ENCODE peak calls at places on chromosomes 3 and 15, in seven cellular contexts. O, I, T, X, H, Q and W are unnamed samples.

GRCh38 chr3:69649120-69649519 is 90.1 kb upstream of the MITF start:
- DNase-seq in O (peak; percentile 24), I (no peak), T (no peak), X (no peak), H (no peak), Q (no peak), W (peak; percentile 54)

GRCh38 chr15:79994651-79995050 is 23.7 kb upstream of the BCL2A1 start:
- DNase-seq in O (peak; percentile 64), I (no peak), T (no peak), X (no peak), H (no peak), Q (no peak), W (peak; percentile 90)

GRCh38 chr15:67146214-67146613 is 80.8 kb downstream of the SMAD3 start:
- DNase-seq in O (peak; percentile 74), I (no peak), T (no peak), X (no peak), H (no peak), Q (no peak), W (peak; percentile 58)

GRCh38 chr15:90667063-90667754 is 49.9 kb upstream of the BLM start:
- DNase-seq in O (peak; percentile 36), I (no peak), T (no peak), X (no peak), H (no peak), Q (no peak), W (peak; percentile 13)

GRCh38 chr15:69988541-69989225 is 109.0 kb downstream of the TLE3 start:
- DNase-seq in O (no peak), I (no peak), T (no peak), X (no peak), H (no peak), Q (no peak), W (no peak)

GRCh38 chr3:145911016-145911415 is 250.0 kb downstream of the PLOD2 start:
- DNase-seq in O (no peak), I (no peak), T (no peak), X (no peak), H (no peak), Q (no peak), W (no peak)

GRCh38 chr15:98174286-98174685 is 213.8 kb downstream of the ARRDC4 start:
- DNase-seq in O (peak; percentile 56), I (no peak), T (no peak), X (peak; percentile 78), H (no peak), Q (no peak), W (peak; percentile 66)

GRCh38 chr3:194205675-194206133 is 69.8 kb downstream of the HES1 start:
- DNase-seq in O (no peak), I (peak; percentile 52), T (peak; percentile 82), X (no peak), H (no peak), Q (no peak), W (peak; percentile 55)

GRCh38 chr3:128967748-128968147 is 26.1 kb downstream of the CFAP92 start:
- DNase-seq in O (no peak), I (no peak), T (no peak), X (no peak), H (no peak), Q (no peak), W (no peak)

GRCh38 chr3:7288133-7288532 is 427.2 kb downstream of the GRM7 start:
- DNase-seq in O (no peak), I (no peak), T (no peak), X (no peak), H (no peak), Q (no peak), W (no peak)

GRCh38 chr15:35818846-35819245 is 272.9 kb upstream of the DPH6 start:
- DNase-seq in O (no peak), I (no peak), T (no peak), X (no peak), H (no peak), Q (no peak), W (no peak)

GRCh38 chr15:87322845-87323244 is 933.7 kb downstream of the NTRK3 start:
- DNase-seq in O (peak; percentile 3), I (no peak), T (no peak), X (no peak), H (no peak), Q (no peak), W (no peak)

GRCh38 chr15:93072440-93073394 is 16.3 kb downstream of the RGMA start:
- DNase-seq in O (peak; percentile 72), I (peak; percentile 82), T (no peak), X (no peak), H (peak; percentile 77), Q (no peak), W (peak; percentile 81)

GRCh38 chr15:101492752-101493692 is 3.5 kb upstream of the PCSK6 start:
- DNase-seq in O (no peak), I (no peak), T (no peak), X (no peak), H (no peak), Q (peak; percentile 74), W (no peak)

GRCh38 chr15:67783303-67783702 is 42.0 kb upstream of the SKOR1 start:
- DNase-seq in O (no peak), I (no peak), T (no peak), X (peak; percentile 70), H (no peak), Q (no peak), W (no peak)

GRCh38 chr3:63324621-63325020 is 46.5 kb downstream of the SYNPR start:
- DNase-seq in O (no peak), I (no peak), T (no peak), X (peak; percentile 31), H (no peak), Q (peak; percentile 52), W (no peak)

GRCh38 chr3:170806141-170806540 is 63.9 kb downstream of the RPL22L1 start:
- DNase-seq in O (no peak), I (no peak), T (no peak), X (no peak), H (no peak), Q (no peak), W (no peak)

GRCh38 chr3:43340403-43340802 is 54.1 kb downstream of the SNRK start:
- DNase-seq in O (no peak), I (no peak), T (no peak), X (no peak), H (no peak), Q (no peak), W (no peak)

GRCh38 chr3:190048831-190049541 is 71.7 kb downstream of the P3H2 start:
- DNase-seq in O (peak; percentile 85), I (no peak), T (no peak), X (no peak), H (no peak), Q (no peak), W (peak; percentile 61)

GRCh38 chr15:22978691-22979068 is 1.5 kb downstream of the CYFIP1 start:
- DNase-seq in O (no peak), I (no peak), T (no peak), X (no peak), H (no peak), Q (no peak), W (no peak)

GRCh38 chr3:197104738-197105137 is 75.1 kb upstream of the MELTF start:
- DNase-seq in O (no peak), I (no peak), T (no peak), X (no peak), H (no peak), Q (no peak), W (peak; percentile 20)

GRCh38 chr3:126349611-126350501 is 7.4 kb downstream of the KLF15 start:
- DNase-seq in O (no peak), I (peak; percentile 31), T (no peak), X (no peak), H (peak; percentile 13), Q (no peak), W (no peak)

GRCh38 chr15:72341361-72341760 is 21.4 kb upstream of the CELF6 start:
- DNase-seq in O (peak; percentile 21), I (no peak), T (no peak), X (no peak), H (no peak), Q (no peak), W (no peak)

GRCh38 chr15:46502668-46503067 is 867.8 kb downstream of the SQOR start:
- DNase-seq in O (peak; percentile 2), I (no peak), T (no peak), X (peak; percentile 10), H (no peak), Q (no peak), W (peak; percentile 2)

GRCh38 chr3:30520695-30521094 is 85.7 kb upstream of the TGFBR2 start:
- DNase-seq in O (no peak), I (no peak), T (no peak), X (no peak), H (no peak), Q (no peak), W (no peak)

GRCh38 chr3:184716652-184717607 is 5.1 kb upstream of the MAGEF1 start:
- DNase-seq in O (peak; percentile 59), I (no peak), T (no peak), X (no peak), H (no peak), Q (peak; percentile 34), W (peak; percentile 66)

GRCh38 chr3:127734754-127735473 is 62.2 kb downstream of the ABTB1 start:
- DNase-seq in O (peak; percentile 99), I (no peak), T (no peak), X (no peak), H (no peak), Q (peak; percentile 75), W (peak; percentile 67)

GRCh38 chr15:36491912-36492311 is 87.5 kb upstream of the CDIN1 start:
- DNase-seq in O (no peak), I (no peak), T (no peak), X (no peak), H (no peak), Q (no peak), W (no peak)

GRCh38 chr3:76610150-76610549 is 429.7 kb upstream of the ROBO2 start:
- DNase-seq in O (no peak), I (no peak), T (no peak), X (no peak), H (no peak), Q (no peak), W (no peak)

GRCh38 chr15:47475336-47475735 is 242.0 kb upstream of the SEMA6D start:
- DNase-seq in O (no peak), I (no peak), T (no peak), X (no peak), H (no peak), Q (no peak), W (no peak)

GRCh38 chr3:22117751-22118346 is 366.8 kb upstream of the ZNF385D start:
- DNase-seq in O (peak; percentile 53), I (no peak), T (no peak), X (no peak), H (no peak), Q (peak; percentile 43), W (peak; percentile 56)

GRCh38 chr15:31051646-31052045 is 49.9 kb downstream of the TRPM1 start:
- DNase-seq in O (no peak), I (no peak), T (no peak), X (no peak), H (no peak), Q (no peak), W (no peak)

GRCh38 chr3:31704651-31705179 is 172.0 kb downstream of the STT3B start:
- DNase-seq in O (peak; percentile 62), I (peak; percentile 55), T (peak; percentile 34), X (no peak), H (no peak), Q (peak; percentile 18), W (peak; percentile 73)

GRCh38 chr3:100407977-100408532 is 6.7 kb downstream of the LNP1 start:
- DNase-seq in O (peak; percentile 13), I (no peak), T (no peak), X (no peak), H (no peak), Q (no peak), W (no peak)

GRCh38 chr15:41487376-41487775 is 6.3 kb upstream of the ITPKA start:
- DNase-seq in O (no peak), I (no peak), T (no peak), X (no peak), H (no peak), Q (no peak), W (no peak)

GRCh38 chr3:839981-840380 is 252.8 kb upstream of the CNTN6 start:
- DNase-seq in O (no peak), I (no peak), T (no peak), X (no peak), H (no peak), Q (no peak), W (peak; percentile 6)

GRCh38 chr15:62874064-62874463 is 168.5 kb upstream of the TPM1 start:
- DNase-seq in O (no peak), I (no peak), T (no peak), X (no peak), H (no peak), Q (no peak), W (no peak)